ENCODE peak calls at places on chromosomes 6 and 20, in six cellular contexts. K is PC-9, A is astrocyte, B is GM23338, Y is tibial artery, F is lower lobe of right lung. J is an unnamed sample.

GRCh38 chr6:139407718-139408222 is 33.3 kb upstream of the CITED2 start:
- DNase-seq in K (peak; percentile 51), A (peak; percentile 100), Y (no peak), F (no peak), B (no peak), J (peak; percentile 98)

GRCh38 chr6:30889921-30890645 is 5.8 kb downstream of the DDR1 start:
- DNase-seq in F (no peak), A (peak; percentile 37), B (no peak), Y (peak; percentile 60), K (no peak), J (no peak)

GRCh38 chr20:40954521-40955165 is 74.0 kb upstream of the TOP1 start:
- DNase-seq in K (no peak), F (no peak), A (no peak), B (no peak), Y (peak; percentile 33), J (no peak)

GRCh38 chr20:25295386-25296093 is 47.7 kb downstream of the PYGB start:
- DNase-seq in F (no peak), A (no peak), Y (peak; percentile 87), K (no peak), B (peak; percentile 41), J (no peak)

GRCh38 chr20:15240801-15241200 is 903.4 kb upstream of the FLRT3 start:
- DNase-seq in K (no peak), B (no peak), F (no peak), Y (no peak), A (peak; percentile 21), J (no peak)

GRCh38 chr6:159646731-159647130 is 46.3 kb downstream of the SOD2 start:
- DNase-seq in Y (no peak), K (no peak), A (peak; percentile 85), B (no peak), F (no peak), J (peak; percentile 89)

GRCh38 chr20:50817776-50818172 is 22.9 kb downstream of the BCAS4 start:
- DNase-seq in F (no peak), K (no peak), Y (no peak), A (no peak), B (no peak), J (no peak)

GRCh38 chr6:33633462-33634158 is 12.5 kb downstream of the ITPR3 start:
- DNase-seq in A (no peak), K (peak; percentile 69), Y (peak; percentile 83), B (peak; percentile 72), F (peak; percentile 85), J (no peak)

GRCh38 chr6:159463440-159463839 is 229.6 kb downstream of the SOD2 start:
- DNase-seq in F (no peak), A (no peak), K (no peak), Y (no peak), B (peak; percentile 68), J (no peak)

GRCh38 chr6:32086661-32087573 is 22.2 kb downstream of the TNXB start:
- DNase-seq in F (no peak), K (peak; percentile 31), B (peak; percentile 82), A (peak; percentile 85), Y (no peak), J (peak; percentile 77)

GRCh38 chr6:32083812-32084768 is 25.0 kb downstream of the TNXB start:
- DNase-seq in B (no peak), K (no peak), A (no peak), F (no peak), Y (no peak), J (no peak)

GRCh38 chr6:32087574-32088486 is 21.3 kb downstream of the TNXB start:
- DNase-seq in A (no peak), B (peak; percentile 97), Y (peak; percentile 95), F (peak; percentile 88), K (peak; percentile 88), J (no peak)

GRCh38 chr6:32084780-32085179 is 24.4 kb downstream of the TNXB start:
- DNase-seq in K (no peak), A (no peak), F (no peak), B (no peak), Y (no peak), J (no peak)

GRCh38 chr6:32085759-32086458 is 23.2 kb downstream of the TNXB start:
- DNase-seq in F (no peak), Y (no peak), K (peak; percentile 49), A (no peak), B (no peak), J (no peak)
- TF ChIP-seq CTCF in F (no peak), Y (no peak), K (no peak), A (no peak), B (no peak), J (no peak)

DNA sequence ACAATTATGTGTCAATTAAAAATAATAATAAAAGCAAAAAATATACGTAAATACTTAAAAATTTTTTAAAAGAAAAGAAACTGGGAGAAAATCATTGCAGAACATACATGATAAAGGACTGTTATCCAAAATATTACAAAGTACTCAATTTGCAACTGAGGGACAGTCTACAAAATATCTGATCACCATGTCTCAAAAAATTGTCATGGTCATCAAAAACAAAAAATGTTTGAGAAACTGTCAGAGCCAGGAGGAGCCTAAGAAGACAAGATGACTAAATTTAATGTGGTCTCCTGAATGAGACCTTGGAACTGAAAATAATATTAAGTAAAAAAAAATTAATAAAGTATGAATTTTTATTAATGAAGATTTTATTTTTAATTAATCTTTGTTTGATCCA is 43.5 kb downstream of the DTNBP1 start:
- DNase-seq in Y (no peak), B (no peak), A (no peak), F (no peak), K (no peak), J (no peak)
- H3K4me3 ChIP-seq in Y (no peak overlapping the region), B (no peak overlapping the region), A (no peak overlapping the region), F (no peak overlapping the region), K (no peak overlapping the region), J (no peak overlapping the region)

GRCh38 chr20:31757254-31757653 is 18.2 kb downstream of the TPX2 start:
- DNase-seq in F (no peak), A (no peak), Y (no peak), B (no peak), K (no peak), J (no peak)
- H3K36me3 ChIP-seq in F (no peaks in the 10 kb centered on the region), A (peaks cover 10% of the 10 kb centered on the region), Y (no peaks in the 10 kb centered on the region), B (peaks cover 40% of the 10 kb centered on the region), K (peaks cover 5% of the 10 kb centered on the region), J (no peaks in the 10 kb centered on the region)

GRCh38 chr6:41462033-41462432 is 84.1 kb upstream of the FOXP4 start:
- DNase-seq in K (no peak), B (no peak), Y (no peak), A (no peak), F (no peak), J (no peak)

GRCh38 chr6:41464481-41464880 is 81.7 kb upstream of the FOXP4 start:
- DNase-seq in B (no peak), F (no peak), A (peak; percentile 66), K (no peak), Y (no peak), J (no peak)

GRCh38 chr6:41460742-41461336 is 85.3 kb upstream of the FOXP4 start:
- DNase-seq in K (no peak), Y (no peak), F (no peak), A (no peak), B (no peak), J (no peak)

GRCh38 chr6:41464019-41464418 is 82.2 kb upstream of the FOXP4 start:
- DNase-seq in Y (peak; percentile 40), A (no peak), K (no peak), F (no peak), B (no peak), J (no peak)

GRCh38 chr6:41462980-41463930 is 82.9 kb upstream of the FOXP4 start:
- DNase-seq in B (peak; percentile 59), A (peak; percentile 62), K (peak; percentile 60), Y (peak; percentile 84), F (peak; percentile 83), J (peak; percentile 38)
- TF ChIP-seq CTCF in B (peak; percentile 17), A (peak; percentile 59), K (peak; percentile 53), Y (peak; percentile 71), F (peak; percentile 65), J (peak; percentile 81)

DNA sequence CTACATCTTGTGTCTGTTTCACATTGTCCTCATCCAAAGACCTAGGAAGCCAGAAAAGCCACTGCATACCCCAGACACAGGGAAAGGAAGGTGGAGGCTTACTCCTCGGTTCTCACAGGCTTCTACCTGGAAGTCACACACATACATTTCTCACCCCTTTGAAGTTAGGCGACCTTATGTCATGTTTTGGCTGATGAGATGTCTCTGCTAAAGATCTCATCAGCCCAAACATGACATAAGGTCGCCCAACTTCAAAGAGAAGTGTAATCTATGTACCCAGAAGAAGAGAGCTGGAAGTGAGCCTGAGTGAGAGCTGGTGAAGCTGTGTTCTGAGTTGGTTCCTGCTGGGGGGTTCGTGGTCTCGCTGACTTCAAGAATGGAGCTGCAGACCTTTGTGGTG is 47.5 kb upstream of the SLC22A23 start:
- DNase-seq in B (no peak), A (no peak), Y (no peak), K (no peak), F (no peak), J (no peak)
- H3K4me3 ChIP-seq in B (no peak overlapping the region), A (no peak overlapping the region), Y (no peak overlapping the region), K (no peak overlapping the region), F (no peak overlapping the region), J (no peak overlapping the region)

GRCh38 chr6:144835322-144835721 is 550.2 kb downstream of the UTRN start:
- DNase-seq in A (no peak), K (no peak), B (no peak), Y (no peak), F (no peak), J (no peak)
- H3K36me3 ChIP-seq in A (peaks cover 13% of the 10 kb centered on the region), K (peaks cover 9% of the 10 kb centered on the region), B (no peaks in the 10 kb centered on the region), Y (peaks cover 52% of the 10 kb centered on the region), F (peaks cover 92% of the 10 kb centered on the region), J (peaks cover 3% of the 10 kb centered on the region)